ENCODE peak calls at places on chromosomes 11 and 22, in seven cellular contexts. E is AG09309; K is neural progenitor cell; S is stimulated activated naive CD4-positive, alpha-beta T cell; U is body of pancreas; O is MM.1S; N is HCEC 1CT. H is an unnamed sample.

GRCh38 chr11:65651589-65652510 is 10.9 kb downstream of the RELA start:
- DNase-seq in K (no peak), N (no peak), S (peak), E (no peak), U (peak), O (no peak), H (no peak)

GRCh38 chr11:13944801-13945505 is 17.6 kb upstream of the SPON1 start:
- DNase-seq in N (no peak), U (no peak), O (no peak), S (no peak), K (peak), E (no peak), H (peak)

GRCh38 chr11:111944139-111944538 is 7.0 kb downstream of the DIXDC1 start:
- DNase-seq in E (peak), K (no peak), S (no peak), N (peak), U (no peak), O (peak), H (peak)

GRCh38 chr11:60370811-60371297 is 7.5 kb upstream of the MS4A7 start:
- DNase-seq in O (no peak), U (peak), E (no peak), N (no peak), K (no peak), S (no peak), H (peak)

GRCh38 chr11:129209891-129210830 is 18.0 kb upstream of the ARHGAP32 start:
- DNase-seq in U (peak), E (no peak), O (no peak), S (no peak), K (no peak), N (no peak), H (no peak)

GRCh38 chr11:46659908-46660307 is 40.5 kb downstream of the ARHGAP1 start:
- DNase-seq in N (peak), S (no peak), U (no peak), O (no peak), E (peak), K (no peak), H (peak)

GRCh38 chr11:68127791-68128681 is 6.8 kb upstream of the CHKA start:
- DNase-seq in E (no peak), K (peak), S (no peak), N (no peak), O (no peak), U (peak), H (no peak)

GRCh38 chr22:43637861-43638260 is 174.2 kb downstream of the EFCAB6 start:
- DNase-seq in U (no peak), K (no peak), S (no peak), O (no peak), E (no peak), N (no peak), H (no peak)

GRCh38 chr11:111097191-111097590 is 148.3 kb upstream of the POU2AF2 start:
- DNase-seq in N (no peak), K (peak), O (no peak), U (peak), S (no peak), E (no peak), H (peak)

GRCh38 chr22:36808611-36809344 is 8.1 kb downstream of the PVALB start:
- DNase-seq in N (no peak), K (no peak), O (peak), U (no peak), E (no peak), S (no peak), H (no peak)

GRCh38 chr11:45162064-45162375 is 15.6 kb downstream of the PRDM11 start:
- DNase-seq in K (no peak), E (no peak), N (no peak), S (no peak), O (no peak), U (no peak), H (no peak)

GRCh38 chr11:131710511-131710910 is 340.1 kb downstream of the NTM start:
- DNase-seq in S (no peak), U (no peak), N (peak), E (no peak), O (no peak), K (no peak), H (peak)

GRCh38 chr11:134488913-134489312 is 76.9 kb upstream of the B3GAT1 start:
- DNase-seq in E (no peak), O (no peak), S (no peak), U (no peak), N (no peak), K (no peak), H (no peak)

GRCh38 chr22:45196926-45197605 is 33.3 kb downstream of the NUP50 start:
- DNase-seq in U (no peak), S (no peak), O (no peak), E (no peak), K (no peak), N (no peak), H (no peak)

GRCh38 chr22:50236731-50237409 is 8.0 kb downstream of the TUBGCP6 start:
- DNase-seq in O (peak), K (peak), U (no peak), E (no peak), N (no peak), S (no peak), H (no peak)

GRCh38 chr11:16469968-16470367 is 113.6 kb upstream of the SOX6 start:
- DNase-seq in K (no peak), N (no peak), E (no peak), U (no peak), O (no peak), S (no peak), H (no peak)

GRCh38 chr22:47692811-47693210 is 930.4 kb downstream of the TBC1D22A start:
- DNase-seq in U (no peak), N (no peak), O (no peak), S (no peak), K (no peak), E (no peak), H (no peak)

GRCh38 chr22:46462726-46463371 is 74.6 kb downstream of the CELSR1 start:
- DNase-seq in S (no peak), N (peak), E (peak), O (no peak), U (no peak), K (no peak), H (peak)

GRCh38 chr11:26993965-26994446 is at the start of gene FIBIN:
- DNase-seq in K (peak), N (peak), S (no peak), U (peak), E (no peak), O (no peak), H (no peak)

GRCh38 chr11:63670738-63671321 is 346 bp downstream of the ATL3 start:
- DNase-seq in N (peak), U (peak), S (peak), K (peak), O (peak), E (no peak), H (peak)

GRCh38 chr11:61090092-61090491 is 12.2 kb upstream of the CD5 start:
- DNase-seq in U (no peak), O (no peak), S (no peak), K (no peak), N (no peak), E (no peak), H (no peak)

GRCh38 chr11:71076021-71076420 is 176.4 kb downstream of the SHANK2 start:
- DNase-seq in O (no peak), U (no peak), K (no peak), S (no peak), N (no peak), E (no peak), H (no peak)

GRCh38 chr11:1827095-1827797 is 7.5 kb upstream of the SYT8 start:
- DNase-seq in N (no peak), U (peak), S (no peak), E (peak), O (no peak), K (no peak), H (peak)

GRCh38 chr22:37144180-37144554 is 5.5 kb downstream of the IL2RB start:
- DNase-seq in U (no peak), O (no peak), K (no peak), N (no peak), E (no peak), S (no peak), H (no peak)

GRCh38 chr22:46742576-46743221 is 4.6 kb upstream of the CERK start:
- DNase-seq in U (no peak), O (no peak), E (no peak), K (no peak), S (no peak), N (no peak), H (no peak)

GRCh38 chr11:10581481-10582019 is 13.1 kb upstream of the LYVE1 start:
- DNase-seq in K (no peak), N (peak), E (no peak), S (no peak), O (no peak), U (peak), H (peak)

GRCh38 chr11:7514099-7514725 is 413 bp downstream of the PPFIBP2 start:
- DNase-seq in K (peak), E (no peak), S (no peak), O (peak), N (no peak), U (no peak), H (no peak)

GRCh38 chr11:92330114-92330513 is 105.5 kb downstream of the FAT3 start:
- DNase-seq in N (no peak), E (no peak), K (no peak), O (no peak), S (no peak), U (no peak), H (no peak)

GRCh38 chr22:46057762-46058420 is 80.9 kb upstream of the WNT7B start:
- DNase-seq in O (peak), N (peak), K (no peak), S (peak), E (no peak), U (peak), H (peak)

GRCh38 chr11:64534950-64535349 is 56.1 kb upstream of the SLC22A12 start:
- DNase-seq in E (no peak), O (no peak), U (no peak), S (no peak), N (no peak), K (no peak), H (no peak)

GRCh38 chr11:10002221-10002620 is 291.8 kb downstream of the SBF2 start:
- DNase-seq in U (no peak), E (no peak), K (no peak), S (no peak), N (peak), O (no peak), H (no peak)

GRCh38 chr11:14969922-14970323 is 2.2 kb downstream of the CALCA start:
- DNase-seq in N (peak), S (peak), U (peak), E (no peak), K (peak), O (peak), H (peak)

GRCh38 chr22:40484906-40485660 is 114.7 kb downstream of the SGSM3 start:
- DNase-seq in S (no peak), K (no peak), O (no peak), E (no peak), U (no peak), N (peak), H (peak)

GRCh38 chr11:64226507-64227051 is 505 bp downstream of the NUDT22 start:
- DNase-seq in N (no peak), O (peak), U (peak), K (no peak), S (peak), E (no peak), H (no peak)

GRCh38 chr22:19832476-19833108 is 22.1 kb downstream of the GNB1L start:
- DNase-seq in E (no peak), S (no peak), O (no peak), N (no peak), K (no peak), U (no peak), H (no peak)

H was measured in foreskin fibroblast.